ENCODE peak calls at places on chromosome 9, in four cellular contexts. R, I, V and U are unnamed samples.

GRCh38 chr9:122767821-122768220 is 20.9 kb upstream of the OR5C1 start:
- DNase-seq in I (no peak), V (no peak), R (no peak), U (no peak)

GRCh38 chr9:124869986-124870560 is 8.1 kb downstream of the ARPC5L start:
- DNase-seq in R (no peak), V (no peak), I (peak; percentile 49), U (no peak)

GRCh38 chr9:76886318-76886717 is 19.6 kb downstream of the PRUNE2 start:
- DNase-seq in V (no peak), I (no peak), R (no peak), U (no peak)

GRCh38 chr9:130323051-130323757 is 57.6 kb downstream of the HMCN2 start:
- DNase-seq in V (no peak), I (no peak), R (no peak), U (no peak)

GRCh38 chr9:137149942-137150484 is 11.1 kb downstream of the GRIN1 start:
- DNase-seq in I (no peak), R (no peak), V (no peak), U (no peak)

GRCh38 chr9:6630502-6631206 is 14.9 kb downstream of the GLDC start:
- DNase-seq in R (no peak), V (no peak), I (no peak), U (no peak)

GRCh38 chr9:127347831-127348699 is 48.9 kb upstream of the SLC2A8 start:
- DNase-seq in I (peak; percentile 60), V (no peak), R (no peak), U (no peak)

GRCh38 chr9:125110464-125110863 is 32.9 kb downstream of the SCAI start:
- DNase-seq in V (no peak), I (no peak), R (no peak), U (no peak)

DNA sequence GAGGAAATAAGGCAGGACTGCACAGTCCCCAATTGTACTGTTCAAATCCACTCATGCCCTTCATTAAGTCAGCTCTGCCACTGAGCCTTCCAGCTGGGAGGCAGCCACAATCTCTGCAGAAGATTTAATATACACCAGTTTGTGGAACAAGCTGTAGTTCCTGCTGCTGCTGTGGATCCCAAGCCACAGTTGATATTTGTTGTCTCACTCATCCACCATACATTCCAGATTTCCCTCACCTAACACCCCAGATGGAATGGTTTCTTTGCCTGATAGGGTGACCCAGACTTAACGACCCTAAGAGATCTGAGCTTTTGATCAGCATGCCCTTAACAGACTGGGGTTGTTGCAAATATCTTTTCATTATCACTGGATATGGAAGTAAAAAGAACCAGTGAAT is 41.4 kb downstream of the PDCD1LG2 start:
- DNase-seq in I (no peak), V (no peak), R (no peak), U (no peak)
- H3K27ac ChIP-seq in I (no peak overlapping the region), V (no peak overlapping the region), R (no peak overlapping the region), U (no peak overlapping the region)

GRCh38 chr9:75615284-75615683 is 275.2 kb upstream of the PCSK5 start:
- DNase-seq in V (no peak), R (no peak), I (no peak), U (no peak)
- H3K27ac ChIP-seq in V (no peak overlapping the region), R (no peak overlapping the region), I (no peak overlapping the region), U (no peak overlapping the region)

DNA sequence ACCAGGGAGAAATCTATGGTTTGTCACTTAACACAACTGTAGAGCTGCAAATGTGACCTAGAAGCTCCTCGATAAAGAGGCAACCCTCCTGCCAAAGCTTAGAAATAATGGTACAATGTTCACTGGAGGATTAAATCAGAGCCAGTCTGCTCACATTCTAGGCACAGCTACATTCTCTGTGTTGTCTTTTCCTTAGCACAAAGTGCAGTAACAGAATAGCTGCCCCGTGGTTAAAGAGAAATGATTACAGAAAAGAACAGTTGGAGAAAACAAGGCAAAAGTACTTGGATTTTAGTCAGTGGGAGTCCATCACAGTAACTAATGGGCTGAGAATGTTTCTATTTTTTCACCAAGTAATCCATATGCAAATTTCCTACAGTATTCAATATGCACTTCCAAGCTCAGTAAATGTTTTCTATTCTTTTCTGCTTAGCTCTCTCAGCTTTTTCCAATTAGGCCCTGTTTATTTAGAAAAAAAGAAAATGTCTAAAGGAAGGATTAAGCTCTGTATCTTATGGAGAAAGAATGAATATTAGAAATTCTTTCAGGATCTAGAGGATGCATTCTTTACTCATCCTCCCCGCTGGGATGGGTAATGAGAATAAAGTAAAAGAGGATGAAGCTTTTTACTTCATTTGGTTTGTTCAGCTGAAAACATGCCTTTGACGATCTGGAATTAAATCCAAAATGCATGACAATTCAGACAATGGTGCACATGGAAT is 345.5 kb downstream of the GLIS3 start:
- DNase-seq in V (no peak), I (no peak), R (no peak), U (no peak)
- H3K27ac ChIP-seq in V (no peak overlapping the region), I (no peak overlapping the region), R (no peak overlapping the region), U (no peak overlapping the region)

DNA sequence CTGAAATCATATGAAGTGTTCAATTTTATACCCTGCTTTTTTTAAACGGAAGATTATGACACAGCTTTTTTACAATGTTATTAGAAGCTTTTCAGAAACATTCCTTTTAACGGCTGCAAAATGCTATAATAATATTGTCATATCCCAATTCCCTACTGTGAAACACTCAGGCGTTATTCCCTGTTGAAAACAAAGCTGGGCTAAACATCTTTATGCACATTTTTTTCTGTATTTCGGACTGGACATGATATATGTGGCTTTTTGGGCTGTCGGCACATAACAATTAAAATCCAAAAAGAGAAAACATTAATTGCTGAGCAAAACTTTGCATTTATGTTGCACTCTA is 12.0 kb upstream of the CTSL start:
- DNase-seq in R (no peak), V (no peak), I (no peak), U (no peak)
- H3K27ac ChIP-seq in R (peak overlapping the region; percentile 82), V (no peak overlapping the region), I (no peak overlapping the region), U (peak overlapping the region; percentile 40)

GRCh38 chr9:135525241-135526088 is 4.2 kb downstream of the LCN1 start:
- DNase-seq in I (no peak), R (peak; percentile 25), V (no peak), U (no peak)
- H3K27ac ChIP-seq in I (no peak overlapping the region), R (no peak overlapping the region), V (no peak overlapping the region), U (no peak overlapping the region)